ENCODE peak calls at places on chromosomes 7 and 10, in four cellular contexts. E is T follicular helper cell; J is activated T-cell treated with anti-CD3 and anti-CD28 coated beads, Interleukin-2, amount 50 U/mL, for 4 hours; C is hepatic stellate cell. W is an unnamed sample.

GRCh38 chr10:126663328-126663727 is 7.2 kb downstream of the C10orf90 start:
- DNase-seq in E (no peak), J (no peak), C (no peak), W (peak)

GRCh38 chr7:45401851-45402250 is 172.3 kb upstream of the ADCY1 start:
- DNase-seq in E (no peak), J (no peak), C (no peak), W (no peak)

GRCh38 chr10:6148908-6149307 is 53.8 kb upstream of the PFKFB3 start:
- DNase-seq in E (no peak), J (peak), C (no peak), W (no peak)

GRCh38 chr10:124249812-124250432 is 156.5 kb upstream of the CHST15 start:
- DNase-seq in E (no peak), J (no peak), C (no peak), W (no peak)

GRCh38 chr7:127776776-127777390 is 124.9 kb downstream of the SND1 start:
- DNase-seq in E (no peak), J (no peak), C (peak), W (no peak)

GRCh38 chr7:139725077-139725476 is 52.7 kb downstream of the HIPK2 start:
- DNase-seq in E (no peak), J (no peak), C (peak), W (peak)

GRCh38 chr7:76318488-76319353 is 16.2 kb downstream of the HSPB1 start:
- DNase-seq in E (peak), J (peak), C (peak), W (peak)

GRCh38 chr7:132443776-132444520 is 132.3 kb downstream of the PLXNA4 start:
- DNase-seq in E (no peak), J (no peak), C (no peak), W (no peak)

GRCh38 chr7:82395147-82395546 is 48.4 kb downstream of the CACNA2D1 start:
- DNase-seq in E (no peak), J (no peak), C (no peak), W (no peak)

GRCh38 chr7:33716581-33717477 is 188.5 kb upstream of the BMPER start:
- DNase-seq in E (no peak), J (no peak), C (no peak), W (peak)

GRCh38 chr10:97887399-97887798 is 37.8 kb downstream of the GOLGA7B start:
- DNase-seq in E (no peak), J (no peak), C (no peak), W (no peak)

GRCh38 chr10:895324-895723 is 36.2 kb downstream of the LARP4B start:
- DNase-seq in E (no peak), J (no peak), C (no peak), W (no peak)

GRCh38 chr7:40232242-40232929 is 97.6 kb downstream of the SUGCT start:
- DNase-seq in E (no peak), J (no peak), C (peak), W (peak)

GRCh38 chr7:3533040-3533439 is 232.0 kb downstream of the SDK1 start:
- DNase-seq in E (no peak), J (no peak), C (no peak), W (no peak)

GRCh38 chr7:27199820-27200760 is at the start of gene HOXA13:
- DNase-seq in E (no peak), J (no peak), C (no peak), W (peak)

GRCh38 chr7:21383217-21383832 is 44.6 kb upstream of the SP4 start:
- DNase-seq in E (no peak), J (no peak), C (no peak), W (no peak)

GRCh38 chr7:101537205-101537604 is 91.9 kb downstream of the MYL10 start:
- DNase-seq in E (no peak), J (no peak), C (peak), W (no peak)

GRCh38 chr10:45476559-45476958 is 102.5 kb downstream of the ALOX5 start:
- DNase-seq in E (no peak), J (no peak), C (no peak), W (no peak)

GRCh38 chr7:7862393-7862792 is 106.2 kb upstream of the GLCCI1 start:
- DNase-seq in E (no peak), J (no peak), C (no peak), W (no peak)

GRCh38 chr10:61837748-61838055 is 63.8 kb upstream of the ARID5B start:
- DNase-seq in E (no peak), J (no peak), C (no peak), W (no peak)

GRCh38 chr7:90690159-90690858 is 94.2 kb downstream of the CDK14 start:
- DNase-seq in E (no peak), J (no peak), C (no peak), W (no peak)

GRCh38 chr7:134827889-134828288 is 48.5 kb downstream of the CALD1 start:
- DNase-seq in E (no peak), J (no peak), C (no peak), W (no peak)

GRCh38 chr7:120950539-120951308 is at the start of gene ING3:
- DNase-seq in E (peak), J (peak), C (peak), W (peak)

GRCh38 chr10:103145046-103145445 is 48.0 kb downstream of the NT5C2 start:
- DNase-seq in E (no peak), J (no peak), C (peak), W (no peak)

GRCh38 chr10:31353574-31353973 is 34.6 kb downstream of the ZEB1 start:
- DNase-seq in E (no peak), J (peak), C (peak), W (peak)

GRCh38 chr7:136887317-136887716 is 18.9 kb downstream of the CHRM2 start:
- DNase-seq in E (no peak), J (no peak), C (no peak), W (no peak)

GRCh38 chr7:157799076-157799685 is 462.4 kb downstream of the DNAJB6 start:
- DNase-seq in E (no peak), J (no peak), C (no peak), W (no peak)

GRCh38 chr7:36119005-36119711 is 33.9 kb upstream of the EEPD1 start:
- DNase-seq in E (no peak), J (no peak), C (peak), W (peak)

GRCh38 chr7:6443372-6443941 is 4.3 kb downstream of the DAGLB start:
- DNase-seq in E (no peak), J (no peak), C (peak), W (peak)

GRCh38 chr7:129530881-129531391 is 28.6 kb downstream of the SMKR1 start:
- DNase-seq in E (no peak), J (peak), C (peak), W (peak)